ENCODE peak calls at places on chromosome 22, in six cellular contexts. One of them, this sample, is unnamed.

GRCh38 chr22:45740236-45740635 is 68.6 kb downstream of the ATXN10 start:
- DNase-seq in spleen: no peak
- DNase-seq in tibial artery: no peak
- DNase-seq in lower leg skin: no peak
- DNase-seq in kidney: no peak
- DNase-seq in brain microvascular endothelial cell: peak
- DNase-seq in this sample: no peak

GRCh38 chr22:20741634-20742581 is 32.0 kb upstream of the SERPIND1 start:
- DNase-seq in spleen: no peak
- DNase-seq in brain microvascular endothelial cell: peak
- DNase-seq in tibial artery: no peak
- DNase-seq in lower leg skin: no peak
- DNase-seq in kidney: peak
- DNase-seq in this sample: no peak

GRCh38 chr22:45235101-45235777 is 5.5 kb downstream of the KIAA0930 start:
- DNase-seq in brain microvascular endothelial cell: no peak
- DNase-seq in kidney: no peak
- DNase-seq in spleen: peak
- DNase-seq in tibial artery: no peak
- DNase-seq in lower leg skin: no peak
- DNase-seq in this sample: no peak

GRCh38 chr22:37416806-37417205 is 10.5 kb downstream of the ELFN2 start:
- DNase-seq in lower leg skin: no peak
- DNase-seq in brain microvascular endothelial cell: no peak
- DNase-seq in spleen: no peak
- DNase-seq in tibial artery: no peak
- DNase-seq in kidney: peak
- DNase-seq in this sample: no peak

GRCh38 chr22:48821346-48822186 is 1006.1 kb downstream of the BRD1 start:
- DNase-seq in lower leg skin: no peak
- DNase-seq in spleen: peak
- DNase-seq in brain microvascular endothelial cell: no peak
- DNase-seq in kidney: peak
- DNase-seq in tibial artery: no peak
- DNase-seq in this sample: no peak

GRCh38 chr22:41968601-41969000 is 642 bp upstream of the SEPTIN3 start:
- DNase-seq in kidney: no peak
- DNase-seq in spleen: no peak
- DNase-seq in brain microvascular endothelial cell: no peak
- DNase-seq in lower leg skin: no peak
- DNase-seq in tibial artery: no peak
- DNase-seq in this sample: no peak

GRCh38 chr22:45977551-45978274 is 751 bp upstream of the WNT7B start:
- DNase-seq in lower leg skin: no peak
- DNase-seq in tibial artery: no peak
- DNase-seq in kidney: no peak
- DNase-seq in spleen: no peak
- DNase-seq in brain microvascular endothelial cell: no peak
- DNase-seq in this sample: no peak

GRCh38 chr22:45785458-45785857 is 113.8 kb downstream of the ATXN10 start:
- DNase-seq in brain microvascular endothelial cell: no peak
- DNase-seq in tibial artery: no peak
- DNase-seq in lower leg skin: no peak
- DNase-seq in spleen: no peak
- DNase-seq in kidney: no peak
- DNase-seq in this sample: no peak

GRCh38 chr22:32591620-32592019 is 117.0 kb downstream of the FBXO7 start:
- DNase-seq in lower leg skin: peak
- DNase-seq in tibial artery: no peak
- DNase-seq in kidney: no peak
- DNase-seq in brain microvascular endothelial cell: peak
- DNase-seq in spleen: no peak
- DNase-seq in this sample: no peak

GRCh38 chr22:38710866-38711265 is 5.1 kb downstream of the GTPBP1 start:
- DNase-seq in spleen: no peak
- DNase-seq in lower leg skin: no peak
- DNase-seq in tibial artery: no peak
- DNase-seq in kidney: no peak
- DNase-seq in brain microvascular endothelial cell: no peak
- DNase-seq in this sample: no peak

GRCh38 chr22:17064498-17065100 is 20.2 kb upstream of the IL17RA start:
- DNase-seq in kidney: no peak
- DNase-seq in lower leg skin: no peak
- DNase-seq in tibial artery: no peak
- DNase-seq in brain microvascular endothelial cell: no peak
- DNase-seq in spleen: no peak
- DNase-seq in this sample: no peak

GRCh38 chr22:20805972-20806471 is 32.1 kb downstream of the SERPIND1 start:
- DNase-seq in tibial artery: no peak
- DNase-seq in lower leg skin: no peak
- DNase-seq in kidney: no peak
- DNase-seq in brain microvascular endothelial cell: peak
- DNase-seq in spleen: no peak
- DNase-seq in this sample: peak

GRCh38 chr22:36328635-36329216 is 59.0 kb downstream of the MYH9 start:
- DNase-seq in lower leg skin: no peak
- DNase-seq in tibial artery: peak
- DNase-seq in spleen: peak
- DNase-seq in brain microvascular endothelial cell: peak
- DNase-seq in kidney: peak
- DNase-seq in this sample: peak

GRCh38 chr22:17486313-17486712 is 77.0 kb upstream of the SLC25A18 start:
- DNase-seq in tibial artery: no peak
- DNase-seq in brain microvascular endothelial cell: no peak
- DNase-seq in spleen: no peak
- DNase-seq in lower leg skin: no peak
- DNase-seq in kidney: no peak
- DNase-seq in this sample: no peak

GRCh38 chr22:19639610-19640135 is 74.6 kb upstream of the SEPTIN5 start:
- DNase-seq in kidney: no peak
- DNase-seq in brain microvascular endothelial cell: no peak
- DNase-seq in spleen: no peak
- DNase-seq in lower leg skin: no peak
- DNase-seq in tibial artery: no peak
- DNase-seq in this sample: no peak

GRCh38 chr22:37208401-37209139 is 3.7 kb downstream of the SSTR3 start:
- DNase-seq in lower leg skin: no peak
- DNase-seq in spleen: peak
- DNase-seq in brain microvascular endothelial cell: no peak
- DNase-seq in tibial artery: no peak
- DNase-seq in kidney: peak
- DNase-seq in this sample: no peak

DNA sequence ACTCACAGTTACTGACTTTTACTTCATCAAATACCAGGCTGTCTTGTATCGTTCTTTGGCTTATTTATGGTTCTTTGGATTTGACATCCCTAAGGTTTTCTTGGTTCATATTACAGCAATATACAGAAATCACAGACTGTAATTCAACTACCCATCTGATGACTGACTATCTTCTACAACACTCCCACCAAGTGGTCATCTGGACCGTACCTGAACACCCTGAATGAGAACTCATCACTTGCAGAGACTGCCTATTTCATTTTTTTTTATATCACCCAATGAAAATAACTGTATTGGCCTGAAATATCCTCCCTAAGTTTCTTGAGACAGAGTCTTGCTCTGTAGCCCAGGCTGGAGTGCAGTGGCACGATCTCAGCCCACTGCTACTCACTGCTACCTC is 9.5 kb upstream of the UPB1 start:
- DNase-seq in spleen: no peak
- DNase-seq in kidney: no peak
- DNase-seq in lower leg skin: no peak
- DNase-seq in tibial artery: no peak
- DNase-seq in brain microvascular endothelial cell: no peak
- DNase-seq in this sample: no peak
- TF ChIP-seq CTCF in spleen: peak
- TF ChIP-seq CTCF in kidney: peak
- TF ChIP-seq CTCF in lower leg skin: no peak
- TF ChIP-seq CTCF in tibial artery: no peak
- TF ChIP-seq CTCF in brain microvascular endothelial cell: peak
- TF ChIP-seq CTCF in this sample: no peak

GRCh38 chr22:35212020-35212419 is 45.3 kb upstream of the HMGXB4 start:
- DNase-seq in tibial artery: no peak
- DNase-seq in spleen: no peak
- DNase-seq in brain microvascular endothelial cell: peak
- DNase-seq in kidney: no peak
- DNase-seq in lower leg skin: no peak
- DNase-seq in this sample: no peak

GRCh38 chr22:35214968-35215367 is 42.3 kb upstream of the HMGXB4 start:
- DNase-seq in kidney: no peak
- DNase-seq in tibial artery: no peak
- DNase-seq in brain microvascular endothelial cell: no peak
- DNase-seq in spleen: no peak
- DNase-seq in lower leg skin: no peak
- DNase-seq in this sample: no peak

GRCh38 chr22:35215993-35216392 is 41.3 kb upstream of the HMGXB4 start:
- DNase-seq in brain microvascular endothelial cell: no peak
- DNase-seq in lower leg skin: no peak
- DNase-seq in tibial artery: no peak
- DNase-seq in spleen: no peak
- DNase-seq in kidney: no peak
- DNase-seq in this sample: no peak

GRCh38 chr22:35209203-35209602 is 48.1 kb upstream of the HMGXB4 start:
- DNase-seq in tibial artery: no peak
- DNase-seq in brain microvascular endothelial cell: no peak
- DNase-seq in kidney: no peak
- DNase-seq in lower leg skin: no peak
- DNase-seq in spleen: no peak
- DNase-seq in this sample: no peak

GRCh38 chr22:35212996-35213395 is 44.3 kb upstream of the HMGXB4 start:
- DNase-seq in kidney: no peak
- DNase-seq in spleen: no peak
- DNase-seq in lower leg skin: no peak
- DNase-seq in brain microvascular endothelial cell: no peak
- DNase-seq in tibial artery: no peak
- DNase-seq in this sample: no peak
- H3K4me3 ChIP-seq in kidney: no peak
- H3K4me3 ChIP-seq in spleen: no peak
- H3K4me3 ChIP-seq in lower leg skin: no peak
- H3K4me3 ChIP-seq in brain microvascular endothelial cell: no peak
- H3K4me3 ChIP-seq in tibial artery: no peak
- H3K4me3 ChIP-seq in this sample: no peak

DNA sequence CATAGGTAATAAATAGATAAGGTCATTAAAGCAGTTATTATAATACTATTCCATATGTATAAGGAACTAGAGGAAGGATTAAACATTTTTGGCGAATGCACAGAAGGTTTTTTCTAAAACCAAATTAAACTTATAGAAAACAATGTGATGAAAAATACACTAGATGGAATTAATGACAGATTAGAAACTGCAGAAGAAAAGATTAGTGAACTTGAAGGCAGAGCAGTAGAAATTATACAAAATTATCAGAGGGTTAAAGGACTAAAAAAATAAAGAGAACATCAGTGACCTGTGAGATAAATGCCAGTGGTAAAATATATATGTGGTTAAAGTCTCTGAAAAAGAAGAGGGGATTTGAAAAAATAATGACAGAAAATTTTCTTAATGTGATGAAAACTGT is 74.0 kb downstream of the IGLL5 start:
- DNase-seq in lower leg skin: no peak
- DNase-seq in spleen: no peak
- DNase-seq in brain microvascular endothelial cell: no peak
- DNase-seq in kidney: no peak
- DNase-seq in tibial artery: no peak
- DNase-seq in this sample: no peak
- TF ChIP-seq CTCF in lower leg skin: no peak
- TF ChIP-seq CTCF in spleen: no peak
- TF ChIP-seq CTCF in brain microvascular endothelial cell: no peak
- TF ChIP-seq CTCF in kidney: no peak
- TF ChIP-seq CTCF in tibial artery: no peak
- TF ChIP-seq CTCF in this sample: no peak

GRCh38 chr22:28710889-28711285 is 30.7 kb downstream of the CHEK2 start:
- DNase-seq in spleen: no peak
- DNase-seq in kidney: no peak
- DNase-seq in brain microvascular endothelial cell: peak
- DNase-seq in lower leg skin: no peak
- DNase-seq in tibial artery: no peak
- DNase-seq in this sample: no peak
- H3K4me3 ChIP-seq in spleen: no peak
- H3K4me3 ChIP-seq in kidney: no peak
- H3K4me3 ChIP-seq in brain microvascular endothelial cell: no peak
- H3K4me3 ChIP-seq in lower leg skin: no peak
- H3K4me3 ChIP-seq in tibial artery: no peak
- H3K4me3 ChIP-seq in this sample: peak

DNA sequence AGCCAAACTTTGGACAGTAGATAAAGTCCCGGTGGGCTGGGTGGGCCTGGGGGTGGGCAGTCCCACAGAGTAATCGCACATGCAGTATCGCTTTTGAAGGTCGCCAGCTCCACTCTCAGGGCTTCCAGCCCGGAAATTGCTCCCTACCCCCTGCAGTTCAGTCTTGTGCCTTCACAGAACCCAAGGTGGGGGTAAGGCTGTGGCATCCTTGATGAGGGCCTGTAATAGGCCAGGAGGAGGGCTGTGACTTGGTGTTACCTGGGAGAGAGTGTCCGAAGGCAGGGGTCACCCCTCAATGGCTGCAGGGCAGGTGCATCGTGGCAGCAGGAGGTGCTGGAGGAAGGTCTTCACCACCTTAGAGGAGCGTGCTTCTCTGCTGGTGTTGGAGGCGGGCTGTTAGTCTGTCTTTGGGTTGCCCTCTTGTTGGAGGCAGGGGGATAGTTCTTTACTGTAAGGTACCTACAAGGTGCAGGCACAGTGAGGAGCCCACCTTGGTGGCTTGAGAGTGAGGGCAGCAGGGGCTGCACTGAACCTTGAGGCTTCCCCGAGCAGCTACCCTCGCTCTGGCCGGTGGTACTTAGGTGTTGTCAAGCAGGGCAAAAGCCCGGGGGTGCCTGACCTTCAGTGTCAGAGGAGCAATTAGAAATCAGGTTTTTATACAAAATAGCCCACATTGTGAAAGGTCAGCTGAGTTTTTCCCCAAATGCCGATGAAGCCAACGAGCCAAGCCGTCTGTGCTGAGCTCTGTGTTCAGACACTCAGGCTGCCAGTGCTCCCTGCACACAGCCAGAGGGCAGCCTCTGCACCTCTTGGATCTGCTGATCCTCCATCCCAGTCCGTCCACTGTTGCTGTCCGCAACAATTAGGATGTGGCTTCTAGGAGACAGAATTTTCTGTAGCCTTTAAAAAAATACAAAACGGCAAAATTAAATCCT is 21.9 kb downstream of the SAMM50 start:
- DNase-seq in lower leg skin: no peak
- DNase-seq in spleen: peak
- DNase-seq in kidney: no peak
- DNase-seq in tibial artery: no peak
- DNase-seq in brain microvascular endothelial cell: no peak
- DNase-seq in this sample: no peak
- TF ChIP-seq CTCF in lower leg skin: no peak
- TF ChIP-seq CTCF in spleen: no peak
- TF ChIP-seq CTCF in kidney: no peak
- TF ChIP-seq CTCF in tibial artery: no peak
- TF ChIP-seq CTCF in brain microvascular endothelial cell: no peak
- TF ChIP-seq CTCF in this sample: no peak